ENCODE peak calls at places on chromosomes 2 and 18, in seven cellular contexts. Y is kidney, F is transverse colon, O is RWPE1, R is endothelial cell of umbilical vein, X is heart right ventricle, Q is cardiac fibroblast. M is an unnamed sample.
A peak's percentile ranks its signal among the peaks of the same experiment; 100 is the strongest.

GRCh38 chr2:148770047-148770446 is 105.0 kb upstream of the KIF5C start:
- DNase-seq in Y (no peak), F (no peak), O (no peak), R (no peak), X (no peak), Q (no peak), M (no peak)

GRCh38 chr2:219886615-219887014 is 259.2 kb downstream of the SLC4A3 start:
- DNase-seq in Y (no peak), F (no peak), O (peak; percentile 33), R (no peak), X (no peak), Q (no peak), M (no peak)

GRCh38 chr18:70454705-70455322 is 166.0 kb downstream of the SOCS6 start:
- DNase-seq in Y (no peak), F (no peak), O (peak; percentile 34), R (peak; percentile 67), X (peak; percentile 31), Q (peak; percentile 86), M (no peak)

GRCh38 chr2:241154915-241155314 is 4.6 kb downstream of the PPP1R7 start:
- DNase-seq in Y (peak; percentile 1), F (no peak), O (no peak), R (no peak), X (no peak), Q (peak; percentile 70), M (no peak)

GRCh38 chr2:11074246-11074820 is 80.9 kb upstream of the SLC66A3 start:
- DNase-seq in Y (no peak), F (no peak), O (no peak), R (no peak), X (no peak), Q (no peak), M (no peak)

GRCh38 chr18:58225101-58225500 is 181.1 kb downstream of the NEDD4L start:
- DNase-seq in Y (no peak), F (no peak), O (no peak), R (no peak), X (no peak), Q (peak; percentile 47), M (no peak)

GRCh38 chr2:200747668-200748618 is 63.8 kb upstream of the BZW1 start:
- DNase-seq in Y (no peak), F (no peak), O (no peak), R (no peak), X (no peak), Q (peak; percentile 95), M (peak; percentile 88)

GRCh38 chr2:186181625-186182024 is 304.4 kb upstream of the ZC3H15 start:
- DNase-seq in Y (no peak), F (no peak), O (no peak), R (peak; percentile 25), X (no peak), Q (peak; percentile 36), M (no peak)

GRCh38 chr2:3536682-3537632 is 17.6 kb upstream of the ADI1 start:
- DNase-seq in Y (peak; percentile 83), F (no peak), O (no peak), R (peak; percentile 51), X (peak; percentile 68), Q (peak; percentile 56), M (no peak)

GRCh38 chr18:24530630-24531111 is 70.2 kb downstream of the HRH4 start:
- DNase-seq in Y (no peak), F (no peak), O (peak; percentile 23), R (peak; percentile 81), X (no peak), Q (peak; percentile 48), M (peak; percentile 24)

GRCh38 chr2:206988884-206989283 is 49.6 kb downstream of the CPO start:
- DNase-seq in Y (no peak), F (no peak), O (no peak), R (no peak), X (no peak), Q (no peak), M (no peak)

GRCh38 chr2:27320958-27321543 is 1.8 kb downstream of the MPV17 start:
- DNase-seq in Y (peak; percentile 84), F (peak; percentile 57), O (peak; percentile 96), R (peak; percentile 91), X (peak; percentile 76), Q (peak; percentile 99), M (peak; percentile 97)

GRCh38 chr2:56718413-56718812 is 534.6 kb downstream of the CCDC85A start:
- DNase-seq in Y (no peak), F (no peak), O (no peak), R (no peak), X (no peak), Q (no peak), M (no peak)

GRCh38 chr2:15298769-15299168 is 262.4 kb downstream of the NBAS start:
- DNase-seq in Y (no peak), F (no peak), O (peak; percentile 23), R (no peak), X (no peak), Q (peak; percentile 95), M (no peak)

GRCh38 chr2:8554296-8554806 is 127.5 kb upstream of the ID2 start:
- DNase-seq in Y (no peak), F (no peak), O (no peak), R (no peak), X (no peak), Q (no peak), M (no peak)

GRCh38 chr2:4507706-4508105 is 804.3 kb downstream of the DCDC2C start:
- DNase-seq in Y (no peak), F (no peak), O (no peak), R (no peak), X (no peak), Q (no peak), M (no peak)

GRCh38 chr2:205245652-205246051 is 436.6 kb upstream of the NRP2 start:
- DNase-seq in Y (no peak), F (no peak), O (no peak), R (peak; percentile 70), X (no peak), Q (peak; percentile 70), M (peak; percentile 59)

GRCh38 chr2:173021939-173022371 is 53.7 kb upstream of the MAP3K20 start:
- DNase-seq in Y (no peak), F (no peak), O (peak; percentile 41), R (peak; percentile 18), X (peak; percentile 49), Q (peak; percentile 69), M (no peak)

GRCh38 chr2:73091696-73092095 is 20.2 kb upstream of the SFXN5 start:
- DNase-seq in Y (peak; percentile 37), F (no peak), O (no peak), R (no peak), X (no peak), Q (no peak), M (no peak)

GRCh38 chr18:41842886-41843285 is 112.1 kb upstream of the PIK3C3 start:
- DNase-seq in Y (no peak), F (no peak), O (peak; percentile 3), R (no peak), X (no peak), Q (peak; percentile 52), M (no peak)

GRCh38 chr2:100292022-100292580 is 30.2 kb downstream of the LONRF2 start:
- DNase-seq in Y (no peak), F (no peak), O (peak; percentile 74), R (no peak), X (no peak), Q (peak; percentile 72), M (peak; percentile 55)

GRCh38 chr18:8826971-8827370 is 121.6 kb downstream of the MTCL1 start:
- DNase-seq in Y (no peak), F (no peak), O (no peak), R (no peak), X (no peak), Q (no peak), M (no peak)

GRCh38 chr2:151379191-151379590 is 21.8 kb downstream of the TNFAIP6 start:
- DNase-seq in Y (no peak), F (no peak), O (no peak), R (no peak), X (no peak), Q (peak; percentile 55), M (no peak)

GRCh38 chr18:49360582-49360981 is 99.9 kb downstream of the DYM start:
- DNase-seq in Y (no peak), F (no peak), O (no peak), R (no peak), X (no peak), Q (no peak), M (no peak)

GRCh38 chr2:223959688-223960087 is 2.4 kb downstream of the MRPL44 start:
- DNase-seq in Y (no peak), F (no peak), O (no peak), R (peak; percentile 82), X (peak; percentile 22), Q (peak; percentile 39), M (no peak)

GRCh38 chr2:164922119-164922518 is 33.2 kb downstream of the SLC38A11 start:
- DNase-seq in Y (no peak), F (no peak), O (no peak), R (no peak), X (no peak), Q (no peak), M (no peak)

GRCh38 chr2:36459725-36460137 is 104.2 kb downstream of the CRIM1 start:
- DNase-seq in Y (no peak), F (peak; percentile 75), O (peak; percentile 45), R (peak; percentile 78), X (peak; percentile 40), Q (peak; percentile 71), M (no peak)
- TF ChIP-seq CTCF in Y (peak; percentile 54), F (peak; percentile 49), O (peak; percentile 55), R (peak; percentile 48), X (peak; percentile 25), Q (peak; percentile 40), M (peak; percentile 48)

GRCh38 chr18:1057367-1057766 is 152.7 kb downstream of the ADCYAP1 start:
- DNase-seq in Y (no peak), F (no peak), O (no peak), R (no peak), X (no peak), Q (no peak), M (no peak)

GRCh38 chr18:1062592-1062991 is 157.9 kb downstream of the ADCYAP1 start:
- DNase-seq in Y (no peak), F (no peak), O (no peak), R (peak; percentile 18), X (no peak), Q (peak; percentile 33), M (no peak)
- TF ChIP-seq CTCF in Y (no peak), F (no peak), O (no peak), R (no peak), X (no peak), Q (peak; percentile 45), M (no peak)

GRCh38 chr2:209307161-209308001 is 116.5 kb upstream of the MAP2 start:
- DNase-seq in Y (peak; percentile 59), F (no peak), O (no peak), R (no peak), X (no peak), Q (no peak), M (no peak)
- TF ChIP-seq CTCF in Y (no peak), F (no peak), O (no peak), R (no peak), X (no peak), Q (no peak), M (no peak)

DNA sequence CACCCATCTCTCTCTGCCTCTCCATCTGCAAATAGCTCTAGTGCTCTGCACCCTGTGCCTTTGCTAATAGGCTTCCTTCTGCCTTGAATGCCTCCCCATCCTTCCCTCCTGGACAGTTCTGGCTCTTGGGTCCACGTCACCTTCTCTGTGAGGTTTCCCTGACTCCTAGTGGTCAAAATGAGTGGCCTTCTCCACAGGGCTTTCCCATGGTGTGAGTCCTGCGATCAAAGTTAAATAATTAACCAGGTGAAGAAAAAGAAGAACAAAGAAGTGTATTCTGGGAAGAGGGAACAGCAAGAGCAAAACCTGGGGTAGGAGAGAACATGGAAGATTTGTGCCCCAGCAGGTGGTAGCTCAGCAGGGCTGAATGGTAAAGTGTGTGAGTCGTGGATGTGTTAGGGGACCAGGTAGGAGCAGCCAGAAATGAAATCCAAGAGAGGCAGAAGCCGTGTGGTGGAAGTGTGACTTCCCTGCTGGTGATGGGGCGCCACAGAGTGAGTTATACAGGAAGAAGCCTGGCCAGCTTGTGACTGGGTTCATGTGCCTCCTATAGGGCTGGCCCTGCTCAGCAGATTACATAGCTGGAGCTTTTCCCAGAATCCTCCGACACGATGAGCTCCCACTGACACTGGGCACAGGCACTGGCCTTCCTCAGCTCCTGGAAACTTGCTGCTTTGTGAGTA is 93.8 kb upstream of the LDAH start:
- DNase-seq in Y (no peak), F (no peak), O (no peak), R (peak; percentile 20), X (no peak), Q (peak; percentile 35), M (no peak)
- TF ChIP-seq CTCF in Y (peak; percentile 50), F (no peak), O (no peak), R (no peak), X (no peak), Q (peak; percentile 26), M (peak; percentile 27)

M was measured in AG09309.